ENCODE peak calls at places on chromosomes 5 and 9, in seven cellular contexts. Y is activated naive CD8-positive, alpha-beta T cell treated with anti-CD3 and anti-CD28 coated beads, Interleukin-2, amount 50 U/mL, for 16 hours; L is endodermal cell; D is NCI-H1092; X is cardiac muscle cell; K is activated CD4-positive, alpha-beta T cell treated with anti-CD3 and anti-CD28 coated beads, Interleukin-2, amount 10 ng/mL, durations not matched to agents 24 days and 14 days; F is NCI-H1105. Z is an unnamed sample.

GRCh38 chr9:78958887-78959286 is 612.9 kb upstream of the TLE4 start:
- DNase-seq in Y (no peak), F (no peak), D (no peak), K (no peak), L (no peak), X (no peak), Z (no peak)

GRCh38 chr5:113615708-113616107 is 102.2 kb downstream of the YTHDC2 start:
- DNase-seq in D (no peak), X (no peak), K (no peak), Y (no peak), L (no peak), F (no peak), Z (no peak)

GRCh38 chr5:137254153-137254552 is 245.0 kb downstream of the SPOCK1 start:
- DNase-seq in L (no peak), D (no peak), Y (no peak), X (no peak), K (no peak), F (no peak), Z (no peak)

GRCh38 chr9:136808781-136809158 is 1.0 kb downstream of the RABL6 start:
- DNase-seq in X (peak; percentile 35), K (no peak), F (no peak), D (no peak), L (no peak), Y (no peak), Z (no peak)

GRCh38 chr5:179624841-179625271 is 1.4 kb upstream of the HNRNPH1 start:
- DNase-seq in F (no peak), Y (no peak), K (peak; percentile 68), D (no peak), L (peak; percentile 77), X (no peak), Z (no peak)

GRCh38 chr9:70601000-70601929 is 186.8 kb upstream of the KLF9 start:
- DNase-seq in Y (no peak), X (peak; percentile 30), F (peak; percentile 96), K (no peak), L (peak; percentile 49), D (peak; percentile 96), Z (peak; percentile 16)

GRCh38 chr9:27181381-27181780 is 72.4 kb downstream of the TEK start:
- DNase-seq in L (no peak), Y (no peak), X (no peak), K (no peak), D (no peak), F (no peak), Z (peak; percentile 78)

GRCh38 chr5:113118765-113119164 is 142.2 kb downstream of the DCP2 start:
- DNase-seq in D (no peak), Y (no peak), X (peak; percentile 28), L (no peak), K (no peak), F (no peak), Z (no peak)

GRCh38 chr9:69204869-69205268 is 30.8 kb downstream of the TJP2 start:
- DNase-seq in X (no peak), K (no peak), D (no peak), F (no peak), L (peak; percentile 61), Y (no peak), Z (no peak)

GRCh38 chr9:108634164-108634563 is 221.6 kb downstream of the ACTL7B start:
- DNase-seq in L (no peak), D (no peak), K (no peak), F (peak; percentile 69), X (no peak), Y (no peak), Z (peak; percentile 66)

Z was measured in epithelial cell of prostate.